ENCODE peak calls at places on chromosomes 7 and 10, in six cellular contexts. F is heart right ventricle; T is CD8-positive, alpha-beta T cell; S is kidney; Q is heart left ventricle; R is upper lobe of left lung. O is an unnamed sample.

GRCh38 chr10:113663142-113663541 is 699 bp downstream of the NRAP start:
- DNase-seq in F (no peak), R (no peak), Q (no peak), S (no peak), T (no peak), O (no peak)

GRCh38 chr7:93359520-93360198 is 127.5 kb downstream of the VPS50 start:
- DNase-seq in T (no peak), R (no peak), F (no peak), Q (no peak), S (no peak), O (no peak)

GRCh38 chr10:93495654-93496321 is 624 bp upstream of the CEP55 start:
- DNase-seq in T (no peak), F (no peak), Q (no peak), R (peak; percentile 22), S (peak; percentile 74), O (peak; percentile 59)

GRCh38 chr10:86340176-86340990 is 26.2 kb downstream of the GRID1 start:
- DNase-seq in T (no peak), F (no peak), S (peak; percentile 38), R (no peak), Q (no peak), O (no peak)

GRCh38 chr10:11165591-11166543 is 148.2 kb downstream of the CELF2 start:
- DNase-seq in S (peak; percentile 76), R (peak; percentile 89), T (peak; percentile 71), F (peak; percentile 61), Q (peak; percentile 71), O (peak; percentile 62)

GRCh38 chr10:123518765-123519164 is 147.4 kb upstream of the GPR26 start:
- DNase-seq in T (no peak), Q (no peak), S (no peak), F (no peak), R (peak; percentile 10), O (no peak)

GRCh38 chr10:3811331-3811870 is 26.4 kb upstream of the KLF6 start:
- DNase-seq in Q (no peak), S (no peak), R (no peak), F (no peak), T (peak; percentile 35), O (no peak)

GRCh38 chr10:36779238-36779846 is 346.1 kb upstream of the ANKRD30A start:
- DNase-seq in T (no peak), R (no peak), F (no peak), Q (peak; percentile 26), S (no peak), O (no peak)

GRCh38 chr10:79101560-79101971 is 32.8 kb downstream of the ZMIZ1 start:
- DNase-seq in Q (no peak), F (no peak), S (no peak), T (no peak), R (no peak), O (no peak)

GRCh38 chr7:124909808-124910207 is 19.8 kb downstream of the POT1 start:
- DNase-seq in F (no peak), T (no peak), R (no peak), S (no peak), Q (no peak), O (no peak)

GRCh38 chr7:124912972-124913371 is 16.7 kb downstream of the POT1 start:
- DNase-seq in Q (no peak), F (no peak), S (no peak), T (no peak), R (no peak), O (no peak)

GRCh38 chr7:124908258-124908657 is 21.4 kb downstream of the POT1 start:
- DNase-seq in R (no peak), S (no peak), T (no peak), F (no peak), Q (no peak), O (no peak)

DNA sequence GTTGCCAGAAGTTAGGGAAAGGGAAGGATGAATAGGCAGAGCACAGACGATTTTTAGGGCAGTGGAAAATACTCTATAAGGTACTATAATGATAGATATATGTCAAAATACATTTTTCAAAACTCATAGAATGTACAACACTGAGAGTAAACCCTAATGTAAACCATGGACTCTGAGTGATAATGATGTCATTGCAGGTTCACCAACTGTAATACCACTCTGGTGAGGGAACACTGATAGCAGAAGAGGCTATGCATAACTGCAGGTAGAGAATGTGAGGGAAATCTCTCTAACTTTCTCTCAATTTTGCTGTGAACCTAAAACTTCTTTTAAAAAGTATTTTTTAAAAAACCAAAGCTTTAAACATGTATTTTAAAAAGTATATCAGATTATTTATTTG is 22.1 kb downstream of the POT1 start:
- DNase-seq in R (no peak), Q (no peak), S (no peak), F (no peak), T (no peak), O (no peak)
- H3K27ac ChIP-seq in R (no peak overlapping the region), Q (no peak overlapping the region), S (no peak overlapping the region), F (no peak overlapping the region), T (no peak overlapping the region), O (no peak overlapping the region)

DNA sequence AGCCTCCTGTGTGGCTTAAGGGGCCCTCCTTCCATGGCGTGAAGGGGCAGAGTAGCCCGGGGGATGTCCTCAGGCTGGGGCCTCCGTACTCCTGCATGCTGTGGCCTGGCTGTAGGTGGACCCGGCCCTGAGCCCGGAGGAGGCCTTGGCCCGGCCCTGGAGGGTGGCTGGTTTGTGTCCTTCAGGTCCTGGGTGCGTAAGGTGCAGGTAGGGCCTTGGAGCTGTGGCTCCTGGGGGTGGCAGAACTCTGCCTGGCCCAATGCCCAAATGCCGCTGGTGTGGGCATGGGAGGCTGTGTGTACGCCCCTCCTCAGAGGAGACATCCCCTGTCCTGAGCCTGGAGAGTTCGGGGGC is 26.9 kb upstream of the AMZ1 start:
- DNase-seq in R (peak; percentile 74), F (no peak), S (peak; percentile 61), T (no peak), Q (no peak), O (no peak)
- TF ChIP-seq CTCF in R (no peak), F (no peak), S (no peak), T (no peak), Q (no peak), O (no peak)

DNA sequence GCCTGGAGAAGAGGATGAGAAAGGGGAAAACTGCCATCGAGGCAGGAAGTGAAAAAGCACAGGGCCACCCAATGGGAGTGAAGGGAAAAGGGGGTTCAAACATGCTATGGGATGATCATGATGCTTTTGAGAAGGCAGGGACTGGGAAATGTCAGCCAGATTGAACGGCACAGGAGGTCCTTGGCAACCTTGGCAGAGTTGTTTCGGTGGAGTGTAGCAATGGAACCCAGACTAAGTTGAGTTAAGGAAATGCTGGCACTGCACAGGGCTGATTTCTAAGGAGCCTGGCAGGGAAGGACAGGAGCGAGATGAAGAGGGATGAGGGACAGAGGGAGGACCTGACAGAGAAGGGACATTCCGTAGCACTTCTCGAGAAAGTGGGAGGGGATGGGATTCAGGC is 101.4 kb downstream of the PIP4K2A start:
- DNase-seq in S (no peak), Q (no peak), T (no peak), F (no peak), R (no peak), O (no peak)
- H3K27ac ChIP-seq in S (no peak overlapping the region), Q (no peak overlapping the region), T (no peak overlapping the region), F (no peak overlapping the region), R (no peak overlapping the region), O (no peak overlapping the region)

GRCh38 chr7:42843209-42843800 is 68.6 kb downstream of the C7orf25 start:
- DNase-seq in R (no peak), T (no peak), S (no peak), F (peak; percentile 24), Q (peak; percentile 42), O (no peak)
- TF ChIP-seq CTCF in R (peak; percentile 38), T (no peak), S (peak; percentile 44), F (peak; percentile 51), Q (peak; percentile 43), O (peak; percentile 51)

DNA sequence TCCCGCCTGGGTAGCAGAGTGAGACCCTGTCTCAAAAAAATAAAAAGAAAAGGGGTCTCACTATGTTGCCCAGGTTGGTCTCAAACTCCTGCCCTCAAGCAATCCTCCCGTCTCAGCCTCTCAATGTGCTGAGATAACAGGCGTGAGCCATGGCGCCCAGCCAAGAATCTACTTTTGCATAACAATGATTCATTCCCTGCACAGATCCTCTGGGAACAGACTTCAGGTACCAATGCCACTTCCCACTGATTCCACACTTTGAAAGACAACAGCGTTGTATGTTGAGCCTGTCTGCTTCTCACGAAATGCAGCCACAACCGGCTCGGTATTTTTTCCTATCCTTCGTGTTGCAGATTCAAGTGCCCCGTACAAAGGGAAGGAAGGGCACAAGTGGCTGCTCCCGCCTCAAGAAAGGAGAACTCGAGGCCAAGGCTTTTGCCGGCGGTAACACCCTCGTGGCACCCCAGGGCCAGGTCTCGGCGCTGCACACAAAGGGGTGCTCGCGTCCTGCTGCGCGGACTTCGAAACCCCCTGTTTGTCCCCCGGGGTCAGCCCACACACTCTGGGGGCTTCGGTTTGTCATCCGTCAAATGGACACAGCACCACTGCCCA is 671 bp downstream of the DAGLB start:
- DNase-seq in Q (peak; percentile 61), T (peak; percentile 29), F (peak; percentile 42), R (no peak), S (peak; percentile 84), O (peak; percentile 76)
- H3K27ac ChIP-seq in Q (peak overlapping the region; percentile 72), T (peak overlapping the region; percentile 73), F (peak overlapping the region; percentile 90), R (peak overlapping the region; percentile 89), S (peak overlapping the region; percentile 93), O (peak overlapping the region; percentile 91)

GRCh38 chr7:150756858-150757257 is 19.6 kb downstream of the GIMAP5 start:
- DNase-seq in T (no peak), Q (no peak), S (no peak), R (no peak), F (no peak), O (no peak)
- TF ChIP-seq CTCF in T (peak; percentile 74), Q (peak; percentile 70), S (peak; percentile 19), R (peak; percentile 44), F (peak; percentile 60), O (peak; percentile 17)

O was measured in psoas muscle.